ENCODE peak calls at places on chromosomes 16 and 17, in nine cellular contexts. One of them, this sample, is unnamed.
A peak's percentile ranks its signal among the peaks of the same experiment; 100 is the strongest.

GRCh38 chr16:76277099-76278030 is at the start of gene CNTNAP4:
- DNase-seq in GM20000: no peak
- DNase-seq in RWPE1: no peak
- DNase-seq in kidney: no peak
- DNase-seq in fibroblast of lung: no peak
- DNase-seq in B cell: no peak
- DNase-seq in foreskin keratinocyte: no peak
- DNase-seq in ovary: no peak
- DNase-seq in AG04450: no peak
- DNase-seq in this sample: no peak

GRCh38 chr17:55266051-55266957 is 1.5 kb downstream of the HLF start:
- DNase-seq in GM20000: no peak
- DNase-seq in kidney: no peak
- DNase-seq in AG04450: no peak
- DNase-seq in foreskin keratinocyte: no peak
- DNase-seq in fibroblast of lung: no peak
- DNase-seq in B cell: peak; percentile 14
- DNase-seq in ovary: peak; percentile 64
- DNase-seq in RWPE1: no peak
- DNase-seq in this sample: no peak

GRCh38 chr17:80765241-80766022 is 220.8 kb downstream of the RPTOR start:
- DNase-seq in B cell: no peak
- DNase-seq in RWPE1: no peak
- DNase-seq in GM20000: no peak
- DNase-seq in ovary: no peak
- DNase-seq in kidney: no peak
- DNase-seq in AG04450: no peak
- DNase-seq in foreskin keratinocyte: no peak
- DNase-seq in fibroblast of lung: no peak
- DNase-seq in this sample: no peak

GRCh38 chr16:50838165-50838564 is 96.3 kb downstream of the CYLD start:
- DNase-seq in foreskin keratinocyte: peak; percentile 20
- DNase-seq in AG04450: no peak
- DNase-seq in fibroblast of lung: no peak
- DNase-seq in B cell: no peak
- DNase-seq in kidney: no peak
- DNase-seq in GM20000: no peak
- DNase-seq in RWPE1: no peak
- DNase-seq in ovary: no peak
- DNase-seq in this sample: no peak

GRCh38 chr17:5785867-5786509 is 201.7 kb upstream of the NLRP1 start:
- DNase-seq in kidney: no peak
- DNase-seq in B cell: no peak
- DNase-seq in foreskin keratinocyte: no peak
- DNase-seq in RWPE1: no peak
- DNase-seq in GM20000: peak; percentile 55
- DNase-seq in fibroblast of lung: peak; percentile 66
- DNase-seq in ovary: no peak
- DNase-seq in AG04450: peak; percentile 51
- DNase-seq in this sample: peak; percentile 45

GRCh38 chr17:80892019-80892855 is 99.4 kb upstream of the CHMP6 start:
- DNase-seq in AG04450: peak; percentile 94
- DNase-seq in foreskin keratinocyte: peak; percentile 97
- DNase-seq in RWPE1: peak; percentile 93
- DNase-seq in fibroblast of lung: peak; percentile 99
- DNase-seq in ovary: peak; percentile 35
- DNase-seq in GM20000: peak; percentile 94
- DNase-seq in kidney: peak; percentile 86
- DNase-seq in B cell: no peak
- DNase-seq in this sample: peak; percentile 93

GRCh38 chr16:66388350-66389139 is 22.1 kb downstream of the CDH5 start:
- DNase-seq in foreskin keratinocyte: no peak
- DNase-seq in kidney: no peak
- DNase-seq in GM20000: no peak
- DNase-seq in ovary: no peak
- DNase-seq in B cell: no peak
- DNase-seq in fibroblast of lung: no peak
- DNase-seq in RWPE1: no peak
- DNase-seq in AG04450: no peak
- DNase-seq in this sample: no peak

GRCh38 chr17:58986005-58986404 is 120.7 kb downstream of the TRIM37 start:
- DNase-seq in fibroblast of lung: no peak
- DNase-seq in GM20000: no peak
- DNase-seq in ovary: no peak
- DNase-seq in AG04450: no peak
- DNase-seq in B cell: no peak
- DNase-seq in foreskin keratinocyte: no peak
- DNase-seq in RWPE1: no peak
- DNase-seq in kidney: no peak
- DNase-seq in this sample: no peak

GRCh38 chr16:3014971-3015370 is 2.2 kb downstream of the CLDN9 start:
- DNase-seq in RWPE1: no peak
- DNase-seq in B cell: no peak
- DNase-seq in GM20000: no peak
- DNase-seq in kidney: no peak
- DNase-seq in ovary: no peak
- DNase-seq in fibroblast of lung: no peak
- DNase-seq in foreskin keratinocyte: no peak
- DNase-seq in AG04450: no peak
- DNase-seq in this sample: no peak

GRCh38 chr17:44317545-44317944 is 7.1 kb downstream of the SLC25A39 start:
- DNase-seq in AG04450: no peak
- DNase-seq in RWPE1: no peak
- DNase-seq in ovary: no peak
- DNase-seq in B cell: no peak
- DNase-seq in kidney: no peak
- DNase-seq in fibroblast of lung: no peak
- DNase-seq in foreskin keratinocyte: no peak
- DNase-seq in GM20000: no peak
- DNase-seq in this sample: peak; percentile 8

GRCh38 chr17:44314524-44314868 is 6.1 kb downstream of the RUNDC3A start:
- DNase-seq in GM20000: no peak
- DNase-seq in ovary: no peak
- DNase-seq in RWPE1: no peak
- DNase-seq in B cell: no peak
- DNase-seq in foreskin keratinocyte: no peak
- DNase-seq in AG04450: no peak
- DNase-seq in fibroblast of lung: no peak
- DNase-seq in kidney: no peak
- DNase-seq in this sample: peak; percentile 17

GRCh38 chr17:44314031-44314430 is 5.6 kb downstream of the RUNDC3A start:
- DNase-seq in RWPE1: no peak
- DNase-seq in foreskin keratinocyte: no peak
- DNase-seq in B cell: no peak
- DNase-seq in kidney: no peak
- DNase-seq in AG04450: no peak
- DNase-seq in GM20000: no peak
- DNase-seq in ovary: no peak
- DNase-seq in fibroblast of lung: no peak
- DNase-seq in this sample: peak; percentile 21

GRCh38 chr17:44315760-44316731 is 7.6 kb downstream of the RUNDC3A start:
- DNase-seq in RWPE1: no peak
- DNase-seq in AG04450: no peak
- DNase-seq in foreskin keratinocyte: no peak
- DNase-seq in kidney: no peak
- DNase-seq in GM20000: no peak
- DNase-seq in ovary: no peak
- DNase-seq in fibroblast of lung: no peak
- DNase-seq in B cell: no peak
- DNase-seq in this sample: peak; percentile 32

DNA sequence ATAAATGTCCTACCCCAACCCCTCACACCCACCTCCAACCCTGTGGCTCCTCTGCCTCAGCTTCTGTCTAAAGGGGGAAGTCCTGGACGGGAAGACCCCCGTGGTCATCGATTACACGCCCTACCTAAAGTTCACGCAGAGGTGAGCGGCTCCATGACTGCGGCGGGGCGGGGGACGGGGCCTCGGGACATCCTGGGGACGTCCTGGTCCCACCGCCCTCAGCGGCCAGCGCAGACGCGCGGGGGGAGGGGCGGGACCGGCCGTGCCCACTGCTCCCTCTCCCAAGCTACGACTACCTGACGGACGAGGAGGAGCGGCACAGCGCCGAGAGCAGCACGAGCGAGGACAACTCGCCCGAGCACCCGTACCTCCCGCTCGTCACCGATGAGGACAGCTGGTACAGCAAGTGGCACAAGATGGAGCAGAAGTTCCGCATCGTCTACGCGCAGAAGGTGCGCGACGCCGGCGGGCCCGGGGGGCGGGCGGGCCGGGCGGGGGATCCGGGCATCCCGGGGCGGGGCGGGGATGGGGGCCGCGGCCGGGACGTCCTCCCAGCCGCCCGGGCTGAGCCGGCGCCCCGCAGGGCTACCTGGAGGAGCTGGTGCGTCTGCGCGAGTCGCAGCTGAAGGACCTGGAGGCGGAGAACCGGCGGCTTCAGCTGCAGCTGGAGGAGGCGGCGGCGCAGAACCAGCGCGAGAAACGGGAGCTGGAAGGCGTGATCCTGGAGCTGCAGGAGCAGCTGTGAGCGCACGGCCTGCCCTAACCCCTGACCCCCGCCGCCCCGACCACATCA is 6.7 kb downstream of the RUNDC3A start:
- DNase-seq in ovary: no peak
- DNase-seq in kidney: peak; percentile 81
- DNase-seq in B cell: peak; percentile 56
- DNase-seq in AG04450: no peak
- DNase-seq in RWPE1: peak; percentile 56
- DNase-seq in fibroblast of lung: no peak
- DNase-seq in foreskin keratinocyte: peak; percentile 35
- DNase-seq in GM20000: peak; percentile 82
- DNase-seq in this sample: peak; percentile 83
- TF ChIP-seq CTCF in ovary: no peak
- TF ChIP-seq CTCF in kidney: no peak
- TF ChIP-seq CTCF in B cell: no peak
- TF ChIP-seq CTCF in AG04450: no peak
- TF ChIP-seq CTCF in RWPE1: no peak
- TF ChIP-seq CTCF in fibroblast of lung: no peak
- TF ChIP-seq CTCF in foreskin keratinocyte: no peak
- TF ChIP-seq CTCF in GM20000: no peak
- TF ChIP-seq CTCF in this sample: no peak

DNA sequence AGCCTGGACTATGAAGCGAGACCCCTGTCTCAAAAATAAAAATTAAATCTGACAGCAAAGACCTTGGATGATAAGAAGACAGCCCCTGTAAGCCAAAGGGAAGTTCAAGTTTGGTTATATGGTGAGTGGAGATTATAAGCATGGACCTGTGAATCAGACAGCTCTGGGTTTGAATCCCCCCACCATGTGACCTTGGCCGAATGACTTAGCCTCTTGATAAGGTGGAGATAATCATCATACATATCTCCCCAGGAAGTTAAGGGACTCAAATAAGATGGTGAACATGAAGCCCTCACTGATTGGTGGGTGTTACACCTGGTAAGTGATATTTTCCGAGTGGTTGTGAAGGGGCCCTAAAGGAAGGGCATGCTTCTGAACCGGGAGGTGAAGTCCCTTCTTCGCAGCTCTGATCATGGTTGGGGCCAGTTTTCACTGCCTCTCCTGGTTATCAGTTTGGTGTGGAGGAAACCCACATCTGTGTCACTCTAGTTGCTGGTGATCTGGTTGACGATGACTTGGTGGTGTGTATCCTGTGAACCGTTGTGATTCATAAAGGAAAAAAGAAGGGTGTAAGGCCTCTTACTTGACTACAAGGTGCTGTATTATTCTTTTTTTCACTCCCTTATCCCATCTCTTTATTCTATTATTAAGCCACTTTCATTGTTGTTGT is 61.7 kb upstream of the CLEC18A start:
- DNase-seq in RWPE1: no peak
- DNase-seq in ovary: no peak
- DNase-seq in kidney: no peak
- DNase-seq in foreskin keratinocyte: no peak
- DNase-seq in GM20000: no peak
- DNase-seq in AG04450: no peak
- DNase-seq in B cell: no peak
- DNase-seq in fibroblast of lung: no peak
- DNase-seq in this sample: no peak
- TF ChIP-seq CTCF in RWPE1: no peak
- TF ChIP-seq CTCF in ovary: no peak
- TF ChIP-seq CTCF in kidney: no peak
- TF ChIP-seq CTCF in foreskin keratinocyte: no peak
- TF ChIP-seq CTCF in GM20000: no peak
- TF ChIP-seq CTCF in AG04450: no peak
- TF ChIP-seq CTCF in B cell: no peak
- TF ChIP-seq CTCF in fibroblast of lung: no peak
- TF ChIP-seq CTCF in this sample: no peak

DNA sequence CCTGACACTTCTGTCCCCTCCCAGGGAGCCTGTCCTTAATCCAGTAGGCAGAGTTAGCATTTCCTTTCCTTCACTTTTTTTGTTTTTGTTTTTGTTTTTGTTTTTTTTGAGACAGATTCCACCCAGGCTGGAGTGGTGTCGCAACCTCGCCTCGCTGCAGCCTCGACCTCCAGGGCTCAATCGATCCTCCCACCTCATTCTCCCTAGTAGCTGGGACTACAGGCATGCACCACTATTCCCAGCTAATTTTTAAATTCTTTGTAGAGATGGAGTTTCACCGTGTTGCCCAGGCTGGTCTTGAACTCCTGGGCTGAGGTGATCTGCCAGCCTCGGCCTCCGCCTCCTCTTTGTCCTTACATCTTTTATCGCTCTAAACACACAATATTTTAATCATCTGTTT is 4.0 kb downstream of the NHERF1 start:
- DNase-seq in RWPE1: no peak
- DNase-seq in foreskin keratinocyte: no peak
- DNase-seq in kidney: no peak
- DNase-seq in fibroblast of lung: no peak
- DNase-seq in AG04450: no peak
- DNase-seq in GM20000: no peak
- DNase-seq in B cell: no peak
- DNase-seq in ovary: no peak
- DNase-seq in this sample: no peak
- TF ChIP-seq CTCF in RWPE1: no peak
- TF ChIP-seq CTCF in foreskin keratinocyte: no peak
- TF ChIP-seq CTCF in kidney: no peak
- TF ChIP-seq CTCF in fibroblast of lung: no peak
- TF ChIP-seq CTCF in AG04450: no peak
- TF ChIP-seq CTCF in GM20000: no peak
- TF ChIP-seq CTCF in B cell: no peak
- TF ChIP-seq CTCF in ovary: no peak
- TF ChIP-seq CTCF in this sample: no peak

DNA sequence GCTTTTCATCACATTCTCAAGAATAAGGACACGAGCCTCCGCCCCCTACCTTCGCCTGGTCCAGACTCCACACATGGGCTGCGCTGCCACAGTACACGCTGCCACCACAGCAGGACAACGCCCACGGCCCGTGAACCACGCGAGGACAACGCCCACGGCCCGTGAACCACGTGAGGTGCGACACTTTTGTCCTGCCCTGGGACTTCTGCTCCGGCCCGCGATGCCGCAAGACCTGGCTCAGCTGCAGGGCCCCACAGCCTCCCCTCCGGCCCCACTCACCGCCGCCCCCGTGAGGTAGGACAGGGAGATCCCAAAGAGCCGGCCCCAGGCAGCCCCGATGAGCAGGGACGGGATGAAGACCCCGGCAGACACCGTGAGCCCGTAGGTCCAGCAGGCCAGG is 5.9 kb upstream of the CCDC154 start:
- DNase-seq in AG04450: no peak
- DNase-seq in fibroblast of lung: no peak
- DNase-seq in foreskin keratinocyte: no peak
- DNase-seq in kidney: no peak
- DNase-seq in ovary: no peak
- DNase-seq in RWPE1: no peak
- DNase-seq in B cell: no peak
- DNase-seq in GM20000: no peak
- DNase-seq in this sample: no peak
- TF ChIP-seq CTCF in AG04450: no peak
- TF ChIP-seq CTCF in fibroblast of lung: no peak
- TF ChIP-seq CTCF in foreskin keratinocyte: peak; percentile 25
- TF ChIP-seq CTCF in kidney: no peak
- TF ChIP-seq CTCF in ovary: no peak
- TF ChIP-seq CTCF in RWPE1: no peak
- TF ChIP-seq CTCF in B cell: no peak
- TF ChIP-seq CTCF in GM20000: no peak
- TF ChIP-seq CTCF in this sample: no peak